ENCODE peak calls at places on chromosomes 1 and 21, in eight cellular contexts. One of them, this sample, is unnamed.

GRCh38 chr1:17405898-17406759 is 33.3 kb downstream of the RCC2 start:
- DNase-seq in GM23338: peak; percentile 90
- DNase-seq in OCI-LY7: peak; percentile 53
- DNase-seq in neural progenitor cell: peak; percentile 86
- DNase-seq in PC-3: peak; percentile 65
- DNase-seq in GM23248: peak; percentile 73
- DNase-seq in HCT116: peak; percentile 22
- DNase-seq in hepatocyte: peak; percentile 83
- DNase-seq in this sample: peak; percentile 39

GRCh38 chr1:20194770-20195463 is 8.6 kb upstream of the PLA2G2C start:
- DNase-seq in GM23248: peak; percentile 78
- DNase-seq in GM23338: peak; percentile 80
- DNase-seq in hepatocyte: peak; percentile 68
- DNase-seq in PC-3: peak; percentile 77
- DNase-seq in neural progenitor cell: peak; percentile 74
- DNase-seq in HCT116: peak; percentile 56
- DNase-seq in OCI-LY7: peak; percentile 81
- DNase-seq in this sample: peak; percentile 42

GRCh38 chr1:218930879-218931278 is 242.8 kb upstream of the LYPLAL1 start:
- DNase-seq in neural progenitor cell: no peak
- DNase-seq in GM23248: no peak
- DNase-seq in hepatocyte: no peak
- DNase-seq in PC-3: peak; percentile 52
- DNase-seq in HCT116: no peak
- DNase-seq in OCI-LY7: no peak
- DNase-seq in GM23338: no peak
- DNase-seq in this sample: no peak

GRCh38 chr1:55061706-55062321 is 22.5 kb downstream of the PCSK9 start:
- DNase-seq in PC-3: no peak
- DNase-seq in GM23338: no peak
- DNase-seq in neural progenitor cell: no peak
- DNase-seq in HCT116: no peak
- DNase-seq in GM23248: no peak
- DNase-seq in hepatocyte: no peak
- DNase-seq in OCI-LY7: no peak
- DNase-seq in this sample: no peak

GRCh38 chr1:97630968-97631367 is 289.9 kb downstream of the DPYD start:
- DNase-seq in GM23338: no peak
- DNase-seq in PC-3: no peak
- DNase-seq in hepatocyte: no peak
- DNase-seq in HCT116: no peak
- DNase-seq in neural progenitor cell: peak; percentile 42
- DNase-seq in GM23248: no peak
- DNase-seq in OCI-LY7: no peak
- DNase-seq in this sample: no peak

GRCh38 chr1:101005871-101006270 is 19.7 kb downstream of the DPH5 start:
- DNase-seq in neural progenitor cell: no peak
- DNase-seq in GM23248: no peak
- DNase-seq in GM23338: no peak
- DNase-seq in PC-3: no peak
- DNase-seq in HCT116: no peak
- DNase-seq in OCI-LY7: no peak
- DNase-seq in hepatocyte: no peak
- DNase-seq in this sample: no peak

GRCh38 chr1:159798893-159799292 is 3.3 kb upstream of the FCRL6 start:
- DNase-seq in PC-3: peak; percentile 92
- DNase-seq in hepatocyte: peak; percentile 82
- DNase-seq in GM23338: peak; percentile 95
- DNase-seq in HCT116: peak; percentile 90
- DNase-seq in OCI-LY7: peak; percentile 50
- DNase-seq in neural progenitor cell: peak; percentile 84
- DNase-seq in GM23248: peak; percentile 93
- DNase-seq in this sample: peak; percentile 67

GRCh38 chr21:32813265-32813903 is 41.8 kb upstream of the PAXBP1 start:
- DNase-seq in PC-3: no peak
- DNase-seq in HCT116: no peak
- DNase-seq in GM23248: no peak
- DNase-seq in GM23338: peak; percentile 46
- DNase-seq in OCI-LY7: peak; percentile 13
- DNase-seq in hepatocyte: peak; percentile 48
- DNase-seq in neural progenitor cell: peak; percentile 26
- DNase-seq in this sample: no peak

GRCh38 chr1:80656011-80656627 is 1144.6 kb upstream of the ADGRL2 start:
- DNase-seq in PC-3: peak; percentile 59
- DNase-seq in GM23338: peak; percentile 71
- DNase-seq in neural progenitor cell: peak; percentile 58
- DNase-seq in GM23248: no peak
- DNase-seq in OCI-LY7: peak; percentile 34
- DNase-seq in HCT116: peak; percentile 13
- DNase-seq in hepatocyte: peak; percentile 71
- DNase-seq in this sample: no peak

GRCh38 chr1:211258310-211258755 is 833 bp upstream of the RCOR3 start:
- DNase-seq in OCI-LY7: peak; percentile 64
- DNase-seq in PC-3: peak; percentile 78
- DNase-seq in GM23338: peak; percentile 82
- DNase-seq in HCT116: no peak
- DNase-seq in hepatocyte: peak; percentile 91
- DNase-seq in GM23248: peak; percentile 88
- DNase-seq in neural progenitor cell: peak; percentile 85
- DNase-seq in this sample: peak; percentile 94
- TF ChIP-seq EZH2phosphoT487 in OCI-LY7: no peak
- TF ChIP-seq EZH2phosphoT487 in PC-3: no peak
- TF ChIP-seq EZH2phosphoT487 in GM23338: no peak
- TF ChIP-seq EZH2phosphoT487 in HCT116: no peak
- TF ChIP-seq EZH2phosphoT487 in hepatocyte: no peak
- TF ChIP-seq EZH2phosphoT487 in GM23248: no peak
- TF ChIP-seq EZH2phosphoT487 in neural progenitor cell: no peak
- TF ChIP-seq EZH2phosphoT487 in this sample: no peak

GRCh38 chr1:221709854-221710253 is 32.0 kb downstream of the DUSP10 start:
- DNase-seq in GM23248: no peak
- DNase-seq in OCI-LY7: no peak
- DNase-seq in hepatocyte: no peak
- DNase-seq in GM23338: no peak
- DNase-seq in PC-3: no peak
- DNase-seq in HCT116: no peak
- DNase-seq in neural progenitor cell: no peak
- DNase-seq in this sample: no peak
- H3K4me3 ChIP-seq in GM23248: no peak overlapping the region
- H3K4me3 ChIP-seq in OCI-LY7: no peak overlapping the region
- H3K4me3 ChIP-seq in hepatocyte: no peak overlapping the region
- H3K4me3 ChIP-seq in GM23338: no peak overlapping the region
- H3K4me3 ChIP-seq in PC-3: no peak overlapping the region
- H3K4me3 ChIP-seq in HCT116: no peak overlapping the region
- H3K4me3 ChIP-seq in neural progenitor cell: no peak overlapping the region
- H3K4me3 ChIP-seq in this sample: no peak overlapping the region

GRCh38 chr1:186183219-186183618 is 191.8 kb downstream of the TPR start:
- DNase-seq in PC-3: peak; percentile 91
- DNase-seq in neural progenitor cell: no peak
- DNase-seq in HCT116: peak; percentile 33
- DNase-seq in hepatocyte: no peak
- DNase-seq in GM23338: no peak
- DNase-seq in GM23248: peak; percentile 94
- DNase-seq in OCI-LY7: no peak
- DNase-seq in this sample: no peak

GRCh38 chr1:186188004-186188539 is 187.0 kb downstream of the TPR start:
- DNase-seq in GM23338: no peak
- DNase-seq in HCT116: peak; percentile 63
- DNase-seq in PC-3: peak; percentile 91
- DNase-seq in OCI-LY7: no peak
- DNase-seq in hepatocyte: peak; percentile 36
- DNase-seq in GM23248: peak; percentile 97
- DNase-seq in neural progenitor cell: no peak
- DNase-seq in this sample: no peak

GRCh38 chr1:186187601-186188000 is 187.5 kb downstream of the TPR start:
- DNase-seq in neural progenitor cell: no peak
- DNase-seq in PC-3: peak; percentile 83
- DNase-seq in OCI-LY7: no peak
- DNase-seq in GM23338: no peak
- DNase-seq in HCT116: no peak
- DNase-seq in GM23248: no peak
- DNase-seq in hepatocyte: no peak
- DNase-seq in this sample: no peak

GRCh38 chr1:186188736-186189135 is 186.3 kb downstream of the TPR start:
- DNase-seq in neural progenitor cell: no peak
- DNase-seq in PC-3: peak; percentile 37
- DNase-seq in GM23248: peak; percentile 68
- DNase-seq in HCT116: no peak
- DNase-seq in OCI-LY7: no peak
- DNase-seq in GM23338: no peak
- DNase-seq in hepatocyte: no peak
- DNase-seq in this sample: no peak

DNA sequence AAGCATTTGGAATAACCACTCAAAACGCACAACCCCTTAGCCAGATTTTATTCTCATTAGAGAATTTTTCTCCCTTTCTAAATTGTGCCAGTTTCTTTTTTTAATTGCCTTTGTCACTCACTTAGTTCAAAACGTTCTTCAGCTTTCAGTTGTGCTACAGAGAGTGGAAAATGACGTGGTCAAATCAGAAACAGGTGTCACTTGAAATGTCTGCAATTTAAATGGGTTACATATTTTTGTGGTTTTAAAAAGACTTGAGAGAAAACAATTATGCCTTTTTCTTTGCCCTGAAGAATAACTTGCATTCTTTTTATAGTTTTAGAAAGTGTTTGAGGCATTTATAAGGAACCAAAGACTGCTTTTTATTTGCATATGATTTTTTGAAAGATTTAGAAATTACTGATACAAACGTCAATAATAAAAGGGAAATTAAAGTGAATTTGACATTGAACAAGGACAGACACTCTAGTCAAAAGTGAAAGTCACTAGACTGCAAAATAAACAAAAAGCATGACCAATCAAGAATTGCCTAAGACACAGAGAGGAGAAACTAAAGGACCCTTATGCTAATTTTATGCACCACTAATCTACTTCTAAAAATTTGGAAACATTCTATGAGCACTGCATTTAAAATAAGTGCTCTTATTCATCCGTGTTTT is 191.0 kb downstream of the TPR start:
- DNase-seq in neural progenitor cell: no peak
- DNase-seq in GM23248: peak; percentile 59
- DNase-seq in OCI-LY7: no peak
- DNase-seq in GM23338: no peak
- DNase-seq in hepatocyte: no peak
- DNase-seq in HCT116: no peak
- DNase-seq in PC-3: no peak
- DNase-seq in this sample: peak; percentile 66
- TF ChIP-seq EZH2phosphoT487 in neural progenitor cell: no peak
- TF ChIP-seq EZH2phosphoT487 in GM23248: no peak
- TF ChIP-seq EZH2phosphoT487 in OCI-LY7: no peak
- TF ChIP-seq EZH2phosphoT487 in GM23338: no peak
- TF ChIP-seq EZH2phosphoT487 in hepatocyte: no peak
- TF ChIP-seq EZH2phosphoT487 in HCT116: no peak
- TF ChIP-seq EZH2phosphoT487 in PC-3: no peak
- TF ChIP-seq EZH2phosphoT487 in this sample: no peak

DNA sequence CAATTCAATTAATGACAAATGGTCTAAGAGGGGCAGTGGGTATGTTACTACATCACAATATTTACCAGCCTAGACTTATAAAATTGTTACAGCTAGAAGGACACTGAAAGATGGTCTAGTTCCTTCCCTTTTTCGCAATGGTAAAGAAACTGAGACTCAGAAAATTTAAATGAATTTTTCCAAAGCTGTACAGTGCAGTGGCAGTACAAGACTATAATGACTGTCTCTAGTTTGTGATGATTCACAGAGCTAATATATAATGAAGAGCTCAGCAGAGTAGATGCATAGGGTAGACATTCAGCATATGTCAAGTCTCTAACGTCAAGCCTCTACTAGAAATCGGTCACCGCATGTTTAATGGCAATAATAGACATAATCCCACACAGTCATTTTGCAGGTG is 4.6 kb downstream of the PLPP3 start:
- DNase-seq in neural progenitor cell: no peak
- DNase-seq in hepatocyte: no peak
- DNase-seq in HCT116: no peak
- DNase-seq in GM23338: no peak
- DNase-seq in GM23248: peak; percentile 31
- DNase-seq in PC-3: no peak
- DNase-seq in OCI-LY7: no peak
- DNase-seq in this sample: no peak
- H3K4me3 ChIP-seq in neural progenitor cell: peak overlapping the region; percentile 10
- H3K4me3 ChIP-seq in hepatocyte: peak overlapping the region; percentile 62
- H3K4me3 ChIP-seq in HCT116: no peak overlapping the region
- H3K4me3 ChIP-seq in GM23338: peak overlapping the region; percentile 82
- H3K4me3 ChIP-seq in GM23248: peak overlapping the region; percentile 89
- H3K4me3 ChIP-seq in PC-3: no peak overlapping the region
- H3K4me3 ChIP-seq in OCI-LY7: no peak overlapping the region
- H3K4me3 ChIP-seq in this sample: no peak overlapping the region

DNA sequence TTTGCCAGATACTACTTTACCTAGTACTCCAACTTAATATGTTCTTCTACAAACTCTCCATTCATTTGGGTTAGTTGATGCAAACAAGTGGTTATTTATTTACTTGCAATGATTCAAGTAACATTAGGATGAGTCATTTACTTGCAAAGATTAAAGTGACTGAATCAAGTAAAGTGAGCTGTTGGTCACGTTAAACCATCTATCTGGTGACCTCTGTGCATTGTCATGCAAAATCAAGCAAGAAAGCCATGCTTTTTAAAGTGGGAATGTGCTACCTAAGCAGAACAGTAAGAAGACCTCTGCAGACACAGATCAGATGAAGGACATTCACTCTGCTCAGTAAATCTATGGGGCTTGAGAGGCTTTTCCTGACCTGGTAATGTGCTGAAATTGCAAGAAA is 254.7 kb downstream of the LRRIQ3 start:
- DNase-seq in GM23248: no peak
- DNase-seq in hepatocyte: peak; percentile 3
- DNase-seq in PC-3: peak; percentile 3
- DNase-seq in OCI-LY7: no peak
- DNase-seq in GM23338: peak; percentile 58
- DNase-seq in HCT116: no peak
- DNase-seq in neural progenitor cell: peak; percentile 23
- DNase-seq in this sample: no peak
- TF ChIP-seq EZH2phosphoT487 in GM23248: no peak
- TF ChIP-seq EZH2phosphoT487 in hepatocyte: no peak
- TF ChIP-seq EZH2phosphoT487 in PC-3: no peak
- TF ChIP-seq EZH2phosphoT487 in OCI-LY7: no peak
- TF ChIP-seq EZH2phosphoT487 in GM23338: no peak
- TF ChIP-seq EZH2phosphoT487 in HCT116: no peak
- TF ChIP-seq EZH2phosphoT487 in neural progenitor cell: no peak
- TF ChIP-seq EZH2phosphoT487 in this sample: no peak

This sample was measured in MM.1S.